ENCODE peak calls at places on chromosome 19, in nine cellular contexts. R is adrenal gland, V is retinal pigment epithelial cell, W is GM12865, L is IMR-90, T is heart right ventricle, J is progenitor cell of endocrine pancreas, F is psoas muscle, H is BE2C. U is an unnamed sample.

GRCh38 chr19:14434157-14434501 is 1.0 kb downstream of the PKN1 start:
- DNase-seq in R (peak), J (no peak), F (no peak), V (no peak), T (no peak), W (no peak), H (no peak), L (no peak), U (no peak)

GRCh38 chr19:11246941-11247340 is 7.5 kb downstream of the ANGPTL8 start:
- DNase-seq in F (no peak), T (no peak), R (no peak), H (no peak), J (no peak), W (no peak), L (no peak), V (no peak), U (no peak)

GRCh38 chr19:12782424-12783225 is 7.3 kb upstream of the HOOK2 start:
- DNase-seq in R (peak), J (no peak), L (peak), H (peak), V (no peak), T (peak), F (peak), W (peak), U (peak)

GRCh38 chr19:28595722-28596121 is 617.2 kb downstream of the UQCRFS1 start:
- DNase-seq in F (no peak), V (no peak), W (no peak), L (no peak), J (no peak), T (no peak), R (no peak), H (no peak), U (no peak)

GRCh38 chr19:4057913-4058695 is 8.6 kb downstream of the ZBTB7A start:
- DNase-seq in F (peak), W (no peak), R (peak), H (no peak), J (no peak), T (peak), V (peak), L (peak), U (peak)

GRCh38 chr19:41999071-41999877 is 5.2 kb upstream of the ATP1A3 start:
- DNase-seq in T (no peak), F (no peak), W (no peak), L (no peak), R (no peak), V (no peak), H (peak), J (no peak), U (no peak)

GRCh38 chr19:51000981-51001380 is 423 bp downstream of the KLK8 start:
- DNase-seq in V (no peak), J (no peak), R (no peak), T (no peak), L (no peak), H (no peak), F (no peak), W (no peak), U (no peak)

GRCh38 chr19:30378701-30379100 is 6.5 kb downstream of the ZNF536 start:
- DNase-seq in F (no peak), R (no peak), J (no peak), T (no peak), H (no peak), V (no peak), W (no peak), L (no peak), U (no peak)

GRCh38 chr19:39996218-39996810 is 546 bp upstream of the ZNF546 start:
- DNase-seq in T (no peak), J (no peak), L (peak), F (no peak), H (peak), V (no peak), W (peak), R (peak), U (peak)

GRCh38 chr19:2330632-2331284 is 2.3 kb downstream of the SPPL2B start:
- DNase-seq in W (no peak), R (no peak), V (no peak), J (no peak), L (no peak), H (no peak), F (peak), T (no peak), U (no peak)

GRCh38 chr19:1862424-1863307 is 713 bp downstream of the KLF16 start:
- DNase-seq in W (peak), T (peak), F (peak), H (peak), L (no peak), J (no peak), V (no peak), R (no peak), U (peak)

GRCh38 chr19:40807147-40808020 is 8.4 kb downstream of the EGLN2 start:
- DNase-seq in F (no peak), V (no peak), W (no peak), L (no peak), R (no peak), H (no peak), T (no peak), J (no peak), U (no peak)

GRCh38 chr19:6065685-6066365 is 44.5 kb downstream of the RFX2 start:
- DNase-seq in V (no peak), J (no peak), W (no peak), R (no peak), F (peak), L (peak), H (no peak), T (peak), U (peak)

GRCh38 chr19:45306522-45307027 is 16.1 kb downstream of the CKM start:
- DNase-seq in W (no peak), F (no peak), V (no peak), J (no peak), T (no peak), R (no peak), L (no peak), H (peak), U (no peak)

GRCh38 chr19:47253467-47253881 is 2.9 kb upstream of the CCDC9 start:
- DNase-seq in L (peak), T (no peak), F (no peak), W (no peak), H (no peak), R (no peak), J (no peak), V (peak), U (no peak)

GRCh38 chr19:49573451-49573850 is 6.9 kb downstream of the NOSIP start:
- DNase-seq in R (no peak), J (no peak), T (no peak), F (no peak), W (no peak), V (no peak), H (no peak), L (peak), U (no peak)

GRCh38 chr19:56837004-56837403 is 3.5 kb downstream of the PEG3 start:
- DNase-seq in R (peak), L (no peak), T (no peak), F (no peak), H (no peak), W (no peak), V (no peak), J (no peak), U (no peak)

GRCh38 chr19:56838680-56838929 is 1.9 kb downstream of the PEG3 start:
- DNase-seq in H (no peak), V (no peak), W (no peak), F (no peak), L (no peak), R (no peak), T (no peak), J (no peak), U (no peak)

GRCh38 chr19:56837892-56838679 is 2.4 kb downstream of the PEG3 start:
- DNase-seq in H (peak), J (no peak), L (no peak), W (no peak), R (peak), F (peak), T (peak), V (peak), U (no peak)

GRCh38 chr19:56836059-56836458 is 4.5 kb downstream of the PEG3 start:
- DNase-seq in J (no peak), F (no peak), R (no peak), H (no peak), L (no peak), W (no peak), T (no peak), V (no peak), U (no peak)

GRCh38 chr19:56837492-56837891 is 3.0 kb downstream of the PEG3 start:
- DNase-seq in H (peak), V (peak), F (peak), R (peak), W (no peak), J (no peak), T (peak), L (no peak), U (no peak)
- TF ChIP-seq CTCF in H (peak), V (peak), F (peak), R (peak), W (no peak), J (no peak), T (peak), L (no peak), U (no peak)

GRCh38 chr19:33699754-33700407 is 78.1 kb downstream of the CHST8 start:
- DNase-seq in F (no peak), H (no peak), L (no peak), R (no peak), V (no peak), T (no peak), W (no peak), J (no peak), U (no peak)
- TF ChIP-seq CTCF in F (no peak), H (no peak), L (no peak), R (no peak), V (no peak), T (no peak), W (no peak), J (no peak), U (no peak)

GRCh38 chr19:55099557-55100506 is 17.6 kb downstream of the PPP1R12C start:
- DNase-seq in W (no peak), L (no peak), F (peak), R (no peak), J (no peak), T (peak), V (no peak), H (no peak), U (no peak)
- TF ChIP-seq CTCF in W (no peak), L (no peak), F (peak), R (no peak), J (peak), T (peak), V (peak), H (peak), U (no peak)

GRCh38 chr19:18785179-18786124 is 5.7 kb downstream of the COMP start:
- DNase-seq in V (no peak), R (peak), T (peak), F (peak), H (peak), W (peak), L (peak), J (peak), U (peak)
- TF ChIP-seq CTCF in V (no peak), R (no peak), T (no peak), F (no peak), H (no peak), W (no peak), L (no peak), J (no peak), U (no peak)

GRCh38 chr19:43229315-43229714 is 23.9 kb upstream of the PSG4 start:
- DNase-seq in H (no peak), V (no peak), J (no peak), R (no peak), T (no peak), W (no peak), F (no peak), L (peak), U (no peak)
- TF ChIP-seq CTCF in H (no peak), V (no peak), J (no peak), R (no peak), T (peak), W (no peak), F (no peak), L (peak), U (no peak)

GRCh38 chr19:18477042-18477760 is 39.3 kb upstream of the ISYNA1 start:
- DNase-seq in W (no peak), T (no peak), H (no peak), J (no peak), L (no peak), V (no peak), F (no peak), R (no peak), U (no peak)
- TF ChIP-seq CTCF in W (no peak), T (no peak), H (peak), J (peak), L (peak), V (no peak), F (peak), R (no peak), U (no peak)